ENCODE peak calls at places on chromosomes 2 and 18, in five cellular contexts. K, C, N, J and E are unnamed samples.
A peak's percentile ranks its signal among the peaks of the same experiment; 100 is the strongest.

GRCh38 chr18:26460449-26461091 is 87.8 kb downstream of the KCTD1 start:
- DNase-seq in J (no peak), C (peak; percentile 49), K (no peak), N (peak; percentile 36), E (no peak)

GRCh38 chr18:5104246-5104645 is 92.8 kb downstream of the AKAIN1 start:
- DNase-seq in C (no peak), J (no peak), K (no peak), N (no peak), E (no peak)

GRCh38 chr18:9941660-9942059 is 27.8 kb downstream of the VAPA start:
- DNase-seq in K (no peak), N (no peak), C (no peak), J (no peak), E (no peak)

GRCh38 chr2:196128749-196129148 is 42.6 kb downstream of the STK17B start:
- DNase-seq in K (no peak), N (no peak), C (no peak), J (no peak), E (no peak)

GRCh38 chr18:32018331-32019250 is at the start of gene RNF125:
- DNase-seq in C (peak; percentile 69), J (peak; percentile 87), N (peak; percentile 66), K (peak; percentile 78), E (peak; percentile 85)

GRCh38 chr2:145088733-145089132 is 568.8 kb upstream of the ZEB2 start:
- DNase-seq in J (no peak), C (no peak), N (no peak), K (no peak), E (no peak)

GRCh38 chr2:145017149-145017548 is 497.2 kb upstream of the ZEB2 start:
- DNase-seq in N (no peak), K (no peak), C (peak; percentile 27), J (no peak), E (no peak)

GRCh38 chr2:158745067-158745865 is 49.9 kb upstream of the DAPL1 start:
- DNase-seq in J (peak; percentile 35), N (peak; percentile 71), K (no peak), C (peak; percentile 80), E (peak; percentile 37)

GRCh38 chr2:178309541-178309940 is 115.2 kb downstream of the OSBPL6 start:
- DNase-seq in N (no peak), C (peak; percentile 14), K (no peak), J (no peak), E (no peak)

GRCh38 chr18:69774831-69775230 is 172.8 kb downstream of the CD226 start:
- DNase-seq in N (no peak), K (no peak), C (no peak), J (no peak), E (no peak)

GRCh38 chr2:10188729-10189305 is 66.3 kb downstream of the RRM2 start:
- DNase-seq in N (no peak), J (no peak), C (no peak), K (no peak), E (no peak)

GRCh38 chr2:36912692-36913091 is 53.6 kb downstream of the STRN start:
- DNase-seq in C (no peak), J (no peak), K (no peak), N (no peak), E (no peak)

GRCh38 chr2:15363142-15363541 is 198.0 kb downstream of the NBAS start:
- DNase-seq in N (no peak), J (no peak), K (no peak), C (no peak), E (no peak)

GRCh38 chr2:152925540-152926448 is 207.4 kb downstream of the ARL6IP6 start:
- DNase-seq in J (peak; percentile 79), K (peak; percentile 84), C (peak; percentile 6), N (peak; percentile 62), E (peak; percentile 72)

GRCh38 chr18:36899289-36899688 is 70.4 kb downstream of the KIAA1328 start:
- DNase-seq in J (peak; percentile 39), N (no peak), C (no peak), K (no peak), E (no peak)

GRCh38 chr2:203706403-203706802 is at the start of gene CD28:
- DNase-seq in N (no peak), K (peak; percentile 69), C (no peak), J (no peak), E (peak; percentile 84)

GRCh38 chr18:23502516-23503037 is 734 bp upstream of the RMC1 start:
- DNase-seq in C (no peak), J (no peak), K (no peak), N (no peak), E (peak; percentile 28)

GRCh38 chr2:190357596-190357995 is 14.2 kb downstream of the INPP1 start:
- DNase-seq in C (no peak), N (no peak), J (no peak), K (no peak), E (no peak)

GRCh38 chr2:149904816-149905215 is 317.2 kb upstream of the MMADHC start:
- DNase-seq in C (no peak), J (no peak), N (no peak), K (no peak), E (no peak)

GRCh38 chr2:16653083-16653375 is 12.6 kb downstream of the CYRIA start:
- DNase-seq in C (no peak), J (no peak), K (peak; percentile 79), N (no peak), E (no peak)

GRCh38 chr18:35122586-35123224 is 81.5 kb downstream of the MAPRE2 start:
- DNase-seq in C (no peak), J (no peak), K (no peak), N (no peak), E (no peak)

GRCh38 chr2:181268174-181268867 is 188.9 kb upstream of the ITGA4 start:
- DNase-seq in K (no peak), C (no peak), J (no peak), N (no peak), E (no peak)

GRCh38 chr2:55986001-55986400 is 62.4 kb upstream of the EFEMP1 start:
- DNase-seq in N (no peak), C (peak; percentile 78), K (no peak), J (no peak), E (no peak)

GRCh38 chr2:29530281-29530680 is 391.1 kb downstream of the ALK start:
- DNase-seq in K (no peak), N (no peak), J (no peak), C (no peak), E (no peak)

GRCh38 chr2:18132697-18133096 is 254.2 kb downstream of the KCNS3 start:
- DNase-seq in K (no peak), J (no peak), N (no peak), C (no peak), E (no peak)

GRCh38 chr2:114010001-114010400 is 120.1 kb downstream of the ACTR3 start:
- DNase-seq in N (no peak), C (no peak), J (no peak), K (no peak), E (no peak)

GRCh38 chr2:65402339-65402738 is 30.1 kb downstream of the SPRED2 start:
- DNase-seq in K (no peak), N (no peak), C (no peak), J (no peak), E (no peak)

GRCh38 chr2:163348843-163349395 is 386.9 kb downstream of the FIGN start:
- DNase-seq in J (peak; percentile 67), N (no peak), K (no peak), C (peak; percentile 82), E (peak; percentile 19)

GRCh38 chr2:113084249-113085000 is 16.7 kb downstream of the IL1F10 start:
- DNase-seq in J (peak; percentile 7), C (no peak), N (no peak), K (no peak), E (no peak)

GRCh38 chr2:176729706-176730569 is 460.7 kb downstream of the MTX2 start:
- DNase-seq in K (no peak), N (peak; percentile 32), C (peak; percentile 95), J (no peak), E (no peak)

GRCh38 chr2:16121231-16121985 is 181.1 kb downstream of the MYCN start:
- DNase-seq in K (no peak), N (no peak), J (no peak), C (no peak), E (no peak)

GRCh38 chr2:68195096-68195495 is 37.4 kb downstream of the PNO1 start:
- DNase-seq in N (no peak), C (peak; percentile 59), J (no peak), K (no peak), E (no peak)

GRCh38 chr2:180573951-180574350 is 406.5 kb upstream of the UBE2E3 start:
- DNase-seq in C (no peak), N (no peak), J (peak; percentile 72), K (no peak), E (no peak)

GRCh38 chr2:229282758-229283546 is 11.9 kb upstream of the PID1 start:
- DNase-seq in J (no peak), N (no peak), C (no peak), K (peak; percentile 91), E (peak; percentile 23)
- TF ChIP-seq POLR2AphosphoS5 in J (no peak), N (no peak), C (no peak), K (peak; percentile 36), E (peak; percentile 7)

DNA sequence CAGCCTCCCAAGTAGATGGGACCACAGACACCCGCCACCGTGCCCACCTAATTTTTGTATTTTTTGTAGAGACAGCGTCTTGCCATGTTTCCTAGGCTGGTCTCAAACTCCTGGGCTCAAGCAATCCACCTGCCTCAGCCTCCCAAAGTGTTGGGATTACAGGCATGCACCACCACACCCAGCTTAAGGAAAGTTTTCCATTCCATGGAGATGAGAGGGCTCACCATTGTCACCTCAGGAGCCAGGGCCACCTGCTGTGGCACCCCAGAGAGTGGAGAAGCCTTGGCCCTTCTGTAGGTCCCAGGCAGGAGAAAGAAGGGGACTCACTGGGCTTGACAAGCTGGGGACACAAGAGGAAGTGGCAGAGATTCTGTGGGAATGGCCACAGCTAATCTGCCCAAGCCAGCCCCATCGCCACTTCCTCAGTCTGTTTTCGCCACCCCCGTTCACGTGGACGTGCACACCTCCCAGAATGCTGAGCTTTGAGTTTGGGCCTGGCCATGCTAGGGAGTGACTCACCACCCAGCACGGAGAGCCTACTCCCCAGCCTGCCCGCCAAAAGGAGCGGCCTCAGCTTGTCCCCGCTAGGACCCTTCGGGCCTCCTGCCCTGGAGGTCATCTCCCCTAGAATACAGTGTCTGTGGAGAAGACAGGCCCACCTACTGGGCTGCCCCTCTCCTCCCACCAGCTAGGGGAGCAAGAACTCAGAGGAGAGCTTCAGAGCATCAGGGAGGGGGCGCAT is 4.8 kb downstream of the SLC35F6 start:
- DNase-seq in J (peak; percentile 82), N (peak; percentile 54), C (peak; percentile 24), K (peak; percentile 92), E (peak; percentile 70)
- TF ChIP-seq POLR2A in J (no peak), N (peak; percentile 42), C (no peak), K (no peak), E (peak; percentile 26)

GRCh38 chr2:47310801-47311560 is 92.0 kb upstream of the MSH2 start:
- DNase-seq in N (no peak), K (peak; percentile 85), C (no peak), J (no peak), E (peak; percentile 74)
- H3K4me3 ChIP-seq in N (no peak overlapping the region), K (peak overlapping the region; percentile 1), C (no peak overlapping the region), J (no peak overlapping the region), E (no peak overlapping the region)

GRCh38 chr2:233426619-233427342 is 72.5 kb downstream of the DGKD start:
- DNase-seq in K (no peak), C (no peak), J (peak; percentile 79), N (no peak), E (no peak)
- TF ChIP-seq POLR2AphosphoS5 in K (no peak), C (no peak), J (no peak), N (no peak), E (no peak)

GRCh38 chr2:174051741-174052638 is 86.8 kb upstream of the SP3 start:
- DNase-seq in N (no peak), J (peak; percentile 74), K (no peak), C (no peak), E (peak; percentile 63)
- TF ChIP-seq POLR2A in N (no peak), J (no peak), K (no peak), C (no peak), E (no peak)

GRCh38 chr2:151119377-151119776 is 142.3 kb downstream of the RBM43 start:
- DNase-seq in N (no peak), J (no peak), C (no peak), K (no peak), E (no peak)
- H3K4me3 ChIP-seq in N (no peak overlapping the region), J (no peak overlapping the region), C (no peak overlapping the region), K (no peak overlapping the region), E (no peak overlapping the region)